ENCODE peak calls at places on chromosomes 11 and 22, in ten cellular contexts. M, X, E, H, D, K, W, Q, N and U are unnamed samples.

GRCh38 chr11:46309669-46310288 is 32.3 kb downstream of the CREB3L1 start:
- DNase-seq in E (no peak), M (no peak), X (no peak), Q (no peak), D (peak), K (no peak), W (peak), H (peak), N (no peak), U (peak)

GRCh38 chr22:44245867-44246266 is 65.1 kb downstream of the PARVG start:
- DNase-seq in D (no peak), W (no peak), Q (no peak), H (no peak), E (no peak), K (no peak), M (no peak), X (no peak), N (no peak), U (no peak)

GRCh38 chr11:43983221-43983795 is 40.9 kb downstream of the C11orf96 start:
- DNase-seq in W (no peak), K (no peak), M (no peak), N (no peak), H (peak), Q (no peak), D (no peak), E (no peak), X (no peak), U (no peak)

GRCh38 chr11:82194521-82194920 is 539.1 kb downstream of the FAM181B start:
- DNase-seq in M (no peak), Q (no peak), D (peak), E (no peak), X (no peak), W (no peak), H (no peak), N (no peak), K (no peak), U (no peak)

GRCh38 chr11:108966206-108966605 is 301.3 kb downstream of the DDX10 start:
- DNase-seq in W (no peak), D (no peak), K (no peak), M (no peak), N (no peak), E (no peak), H (no peak), Q (no peak), X (no peak), U (no peak)

GRCh38 chr11:131851951-131852350 is 481.5 kb downstream of the NTM start:
- DNase-seq in H (no peak), N (no peak), M (no peak), Q (no peak), X (no peak), D (no peak), W (no peak), E (no peak), K (no peak), U (no peak)

GRCh38 chr11:5232150-5232549 is 2.1 kb downstream of the HBD start:
- DNase-seq in D (no peak), K (no peak), Q (no peak), H (no peak), X (no peak), M (no peak), E (no peak), W (no peak), N (no peak), U (no peak)

GRCh38 chr22:19810381-19811141 is 44.1 kb downstream of the GNB1L start:
- DNase-seq in Q (no peak), D (no peak), W (no peak), K (peak), X (peak), N (no peak), H (peak), M (no peak), E (no peak), U (no peak)

GRCh38 chr22:45968003-45968650 is 8.8 kb downstream of the WNT7B start:
- DNase-seq in Q (no peak), W (no peak), K (no peak), M (no peak), H (peak), X (no peak), D (no peak), N (no peak), E (no peak), U (peak)

GRCh38 chr22:39282642-39283311 is 36.6 kb downstream of the RPL3 start:
- DNase-seq in X (no peak), Q (no peak), W (no peak), M (no peak), D (no peak), H (peak), K (no peak), N (no peak), E (no peak), U (peak)

GRCh38 chr11:18265949-18266348 is at the start of gene SAA1:
- DNase-seq in M (no peak), Q (no peak), W (peak), D (no peak), N (no peak), E (no peak), X (no peak), H (no peak), K (no peak), U (no peak)

GRCh38 chr22:43928418-43929307 is 5.1 kb downstream of the PNPLA3 start:
- DNase-seq in E (no peak), K (no peak), Q (no peak), D (no peak), N (no peak), X (no peak), W (no peak), H (no peak), M (no peak), U (no peak)

GRCh38 chr11:47332303-47332711 is 20.2 kb downstream of the MYBPC3 start:
- DNase-seq in X (no peak), M (no peak), W (no peak), N (no peak), E (no peak), Q (no peak), K (no peak), D (no peak), H (no peak), U (no peak)

GRCh38 chr22:35322126-35322525 is 22.4 kb downstream of the TOM1 start:
- DNase-seq in H (no peak), D (no peak), X (no peak), N (no peak), M (no peak), K (peak), E (no peak), W (no peak), Q (no peak), U (no peak)

GRCh38 chr11:124669193-124669592 is 4.3 kb downstream of the SIAE start:
- DNase-seq in D (peak), N (peak), M (no peak), W (peak), E (no peak), Q (peak), X (peak), H (peak), K (no peak), U (peak)

GRCh38 chr11:115501504-115501894 is 2.7 kb downstream of the CADM1 start:
- DNase-seq in H (no peak), Q (no peak), K (no peak), M (no peak), W (no peak), E (no peak), D (no peak), X (no peak), N (no peak), U (no peak)